ENCODE peak calls at places on chromosomes 6 and 20, in six cellular contexts. C, N, Z, P, W and M are unnamed samples.

GRCh38 chr6:11632795-11633511 is 95.4 kb downstream of the TMEM170B start:
- DNase-seq in W (peak; percentile 90), C (peak; percentile 90), Z (no peak), P (no peak), N (no peak), M (no peak)

GRCh38 chr20:44217342-44218092 is 6.9 kb upstream of the OSER1 start:
- DNase-seq in W (peak; percentile 74), N (peak; percentile 52), P (no peak), C (peak; percentile 67), Z (peak; percentile 44), M (peak; percentile 82)

GRCh38 chr6:123681957-123682462 is 45.3 kb upstream of the TRDN start:
- DNase-seq in P (no peak), Z (no peak), N (no peak), C (no peak), W (no peak), M (no peak)

GRCh38 chr6:168342626-168343025 is 23.0 kb upstream of the DACT2 start:
- DNase-seq in Z (no peak), N (no peak), P (no peak), C (no peak), W (no peak), M (peak; percentile 49)

GRCh38 chr6:94270040-94270689 is 850.8 kb upstream of the EPHA7 start:
- DNase-seq in C (no peak), N (no peak), Z (no peak), P (no peak), W (no peak), M (no peak)

GRCh38 chr20:62368303-62368628 is 1.2 kb upstream of the LAMA5 start:
- DNase-seq in C (no peak), N (no peak), W (no peak), Z (no peak), P (no peak), M (no peak)

GRCh38 chr20:63061051-63061531 is 54.3 kb upstream of the BHLHE23 start:
- DNase-seq in W (no peak), N (no peak), P (no peak), C (no peak), Z (no peak), M (no peak)

GRCh38 chr6:37103169-37104039 is 66.5 kb upstream of the PIM1 start:
- DNase-seq in Z (no peak), W (peak; percentile 53), N (peak; percentile 48), P (no peak), C (no peak), M (peak; percentile 30)

GRCh38 chr6:81790034-81790433 is 37.6 kb upstream of the TENT5A start:
- DNase-seq in C (no peak), Z (no peak), W (no peak), P (no peak), N (no peak), M (no peak)

GRCh38 chr20:44083220-44083933 is 103.6 kb downstream of the JPH2 start:
- DNase-seq in C (peak; percentile 58), Z (no peak), N (peak; percentile 63), W (peak; percentile 59), P (no peak), M (no peak)

GRCh38 chr20:59971428-59971827 is 13.2 kb downstream of the CDH26 start:
- DNase-seq in N (no peak), W (no peak), Z (no peak), C (no peak), P (no peak), M (no peak)

GRCh38 chr20:53606364-53606985 is 12.8 kb upstream of the ZNF217 start:
- DNase-seq in N (no peak), W (peak; percentile 87), C (peak; percentile 82), P (no peak), Z (no peak), M (no peak)

GRCh38 chr6:38352636-38353035 is 287.1 kb downstream of the BTBD9 start:
- DNase-seq in Z (no peak), P (no peak), N (no peak), W (no peak), C (peak; percentile 47), M (no peak)

GRCh38 chr20:48620486-48621255 is 207.1 kb downstream of the PREX1 start:
- DNase-seq in Z (peak; percentile 60), W (peak; percentile 90), P (peak; percentile 49), C (peak; percentile 52), N (peak; percentile 90), M (peak; percentile 98)

GRCh38 chr6:487956-488355 is 96.4 kb downstream of the IRF4 start:
- DNase-seq in W (no peak), Z (no peak), C (no peak), P (peak; percentile 54), N (no peak), M (no peak)

GRCh38 chr20:15528386-15529111 is 1044.7 kb downstream of the KIF16B start:
- DNase-seq in Z (no peak), N (no peak), W (peak; percentile 72), P (no peak), C (no peak), M (no peak)

GRCh38 chr6:157148391-157149323 is 174.7 kb downstream of the TMEM242 start:
- DNase-seq in Z (no peak), W (peak; percentile 91), P (peak; percentile 39), C (peak; percentile 98), N (peak; percentile 59), M (peak; percentile 94)

GRCh38 chr6:27770724-27771123 is 141.5 kb downstream of the OR2B2 start:
- DNase-seq in W (no peak), N (no peak), Z (no peak), C (no peak), P (no peak), M (no peak)

GRCh38 chr6:167907837-167908681 is 81.3 kb downstream of the AFDN start:
- DNase-seq in N (no peak), Z (no peak), W (peak; percentile 31), C (peak; percentile 28), P (no peak), M (peak; percentile 27)

GRCh38 chr6:83378621-83379388 is 52.0 kb downstream of the ME1 start:
- DNase-seq in C (peak; percentile 76), P (no peak), N (no peak), Z (no peak), W (peak; percentile 41), M (no peak)

GRCh38 chr20:2984028-2984501 is 59.4 kb upstream of the GNRH2 start:
- DNase-seq in N (no peak), C (no peak), W (no peak), P (no peak), Z (no peak), M (no peak)

GRCh38 chr6:53161481-53162009 is 12.9 kb upstream of the GCM1 start:
- DNase-seq in C (no peak), P (no peak), W (no peak), Z (no peak), N (no peak), M (no peak)

GRCh38 chr6:40406175-40406574 is 181.0 kb downstream of the LRFN2 start:
- DNase-seq in W (no peak), Z (no peak), C (no peak), P (no peak), N (no peak), M (no peak)

GRCh38 chr6:111865909-111866546 is 7.2 kb downstream of the FYN start:
- DNase-seq in C (no peak), N (no peak), Z (no peak), W (no peak), P (no peak), M (no peak)

GRCh38 chr6:87899499-87900147 is 148.0 kb upstream of the SPACA1 start:
- DNase-seq in C (no peak), W (no peak), Z (no peak), P (no peak), N (no peak), M (no peak)

GRCh38 chr6:43947860-43948259 is 177.8 kb downstream of the VEGFA start:
- DNase-seq in W (no peak), C (no peak), Z (no peak), P (no peak), N (no peak), M (no peak)

GRCh38 chr6:43698584-43699349 is 11.2 kb upstream of the MRPS18A start:
- DNase-seq in N (peak; percentile 67), C (peak; percentile 64), Z (no peak), P (no peak), W (no peak), M (no peak)

GRCh38 chr20:41309817-41310216 is 7.7 kb downstream of the ZHX3 start:
- DNase-seq in P (no peak), W (peak; percentile 83), Z (no peak), C (peak; percentile 85), N (no peak), M (peak; percentile 67)

GRCh38 chr6:164832410-164832809 is 477.0 kb downstream of the C6orf118 start:
- DNase-seq in C (no peak), P (no peak), W (no peak), Z (no peak), N (no peak), M (no peak)

GRCh38 chr20:2387180-2387577 is 6.5 kb downstream of the TGM6 start:
- DNase-seq in W (peak; percentile 60), P (no peak), Z (no peak), C (peak; percentile 19), N (no peak), M (peak; percentile 65)

GRCh38 chr6:69138893-69139494 is 503.9 kb downstream of the ADGRB3 start:
- DNase-seq in W (no peak), Z (no peak), P (no peak), N (peak; percentile 19), C (no peak), M (peak; percentile 16)

GRCh38 chr6:107625264-107625663 is 135.3 kb downstream of the SOBP start:
- DNase-seq in C (no peak), Z (no peak), P (no peak), N (no peak), W (no peak), M (no peak)